ENCODE peak calls at places on chromosomes 4 and X, in eight cellular contexts. S is iris pigment epithelial cell; L is astrocyte of the spinal cord; F is RWPE1; R is AG09319; H is activated CD8-positive, alpha-beta T cell treated with anti-CD3 and anti-CD28 coated beads for 36 hours; C is HFF-Myc; Q is ACHN. G is an unnamed sample.

GRCh38 chr4:114600066-114600552 is 1.5 kb downstream of the UGT8 start:
- DNase-seq in S (no peak), L (no peak), F (no peak), R (no peak), H (no peak), C (no peak), Q (peak; percentile 17), G (no peak)

GRCh38 chr4:48130100-48130499 is 4.0 kb downstream of the TXK start:
- DNase-seq in S (no peak), L (no peak), F (no peak), R (no peak), H (no peak), C (no peak), Q (no peak), G (no peak)

GRCh38 chrX:46381630-46382029 is 163.6 kb downstream of the ZNF674 start:
- DNase-seq in S (peak; percentile 31), L (no peak), F (no peak), R (no peak), H (peak; percentile 58), C (no peak), Q (peak; percentile 15), G (peak; percentile 13)

GRCh38 chr4:143186634-143187033 is 1.9 kb downstream of the USP38 start:
- DNase-seq in S (peak; percentile 18), L (peak; percentile 22), F (no peak), R (no peak), H (no peak), C (no peak), Q (no peak), G (peak; percentile 10)

GRCh38 chr4:140947507-140947906 is 185.8 kb downstream of the RNF150 start:
- DNase-seq in S (peak; percentile 70), L (no peak), F (no peak), R (no peak), H (no peak), C (no peak), Q (no peak), G (no peak)

GRCh38 chrX:154540897-154541535 is 5.6 kb downstream of the G6PD start:
- DNase-seq in S (no peak), L (no peak), F (peak; percentile 30), R (no peak), H (no peak), C (no peak), Q (no peak), G (peak; percentile 64)

GRCh38 chrX:9149831-9150230 is 115.9 kb upstream of the FAM9B start:
- DNase-seq in S (peak; percentile 24), L (peak; percentile 18), F (no peak), R (no peak), H (no peak), C (no peak), Q (no peak), G (no peak)

GRCh38 chr4:59223292-59223941 is 1976.7 kb upstream of the ADGRL3 start:
- DNase-seq in S (no peak), L (no peak), F (no peak), R (no peak), H (no peak), C (no peak), Q (no peak), G (no peak)

GRCh38 chr4:22170353-22170752 is 221.8 kb upstream of the KCNIP4 start:
- DNase-seq in S (peak; percentile 25), L (peak; percentile 84), F (peak; percentile 41), R (no peak), H (no peak), C (no peak), Q (peak; percentile 24), G (no peak)

GRCh38 chrX:51759055-51759454 is 15.8 kb downstream of the GSPT2 start:
- DNase-seq in S (no peak), L (no peak), F (no peak), R (no peak), H (no peak), C (no peak), Q (no peak), G (no peak)

GRCh38 chr4:168863719-168864632 is 146.1 kb downstream of the CBR4 start:
- DNase-seq in S (no peak), L (no peak), F (no peak), R (no peak), H (no peak), C (no peak), Q (no peak), G (no peak)

GRCh38 chr4:6504900-6505496 is 32.6 kb upstream of the PPP2R2C start:
- DNase-seq in S (no peak), L (peak; percentile 0), F (no peak), R (no peak), H (no peak), C (no peak), Q (no peak), G (no peak)

GRCh38 chr4:68466185-68466584 is 18.9 kb downstream of the TMPRSS11E start:
- DNase-seq in S (peak; percentile 72), L (peak; percentile 81), F (peak; percentile 51), R (no peak), H (no peak), C (no peak), Q (peak; percentile 70), G (no peak)

GRCh38 chr4:12409507-12410190 is 981.0 kb upstream of the HS3ST1 start:
- DNase-seq in S (peak; percentile 5), L (peak; percentile 5), F (peak; percentile 45), R (no peak), H (no peak), C (no peak), Q (peak; percentile 90), G (peak; percentile 30)

GRCh38 chrX:113644426-113644825 is 803.8 kb upstream of the AMOT start:
- DNase-seq in S (no peak), L (peak; percentile 37), F (peak; percentile 14), R (no peak), H (no peak), C (peak; percentile 1), Q (no peak), G (no peak)

GRCh38 chr4:108111781-108112180 is 57.0 kb downstream of the LEF1 start:
- DNase-seq in S (no peak), L (no peak), F (no peak), R (no peak), H (no peak), C (no peak), Q (no peak), G (no peak)

GRCh38 chr4:2789351-2789750 is 3.5 kb upstream of the SH3BP2 start:
- DNase-seq in S (no peak), L (no peak), F (no peak), R (no peak), H (no peak), C (no peak), Q (no peak), G (no peak)

GRCh38 chrX:72269671-72270251 is 7.3 kb downstream of the RPS4X start:
- DNase-seq in S (peak; percentile 66), L (peak; percentile 79), F (no peak), R (no peak), H (peak; percentile 52), C (peak; percentile 33), Q (no peak), G (no peak)

GRCh38 chr4:85603437-85604336 is 128.7 kb downstream of the ARHGAP24 start:
- DNase-seq in S (peak; percentile 93), L (peak; percentile 19), F (no peak), R (no peak), H (no peak), C (peak; percentile 45), Q (no peak), G (no peak)

GRCh38 chr4:83582289-83582756 is 46.4 kb downstream of the GPAT3 start:
- DNase-seq in S (no peak), L (peak; percentile 51), F (peak; percentile 42), R (no peak), H (peak; percentile 28), C (no peak), Q (peak; percentile 27), G (peak; percentile 9)

GRCh38 chr4:11470709-11471441 is 42.2 kb upstream of the HS3ST1 start:
- DNase-seq in S (no peak), L (no peak), F (no peak), R (no peak), H (peak; percentile 11), C (no peak), Q (no peak), G (no peak)

GRCh38 chrX:49840679-49841078 is 11.6 kb downstream of the PAGE4 start:
- DNase-seq in S (peak; percentile 43), L (peak; percentile 24), F (peak; percentile 39), R (no peak), H (peak; percentile 78), C (no peak), Q (peak; percentile 69), G (peak; percentile 89)

GRCh38 chr4:3225946-3226345 is 23.0 kb upstream of the MSANTD1 start:
- DNase-seq in S (no peak), L (no peak), F (no peak), R (no peak), H (no peak), C (no peak), Q (no peak), G (no peak)

GRCh38 chr4:46270986-46271596 is 118.8 kb downstream of the GABRA2 start:
- DNase-seq in S (peak; percentile 8), L (peak; percentile 10), F (peak; percentile 10), R (no peak), H (no peak), C (no peak), Q (peak; percentile 42), G (peak; percentile 38)

GRCh38 chrX:120015145-120016067 is 62.1 kb downstream of the RHOXF2B start:
- DNase-seq in S (no peak), L (no peak), F (no peak), R (no peak), H (peak; percentile 4), C (no peak), Q (no peak), G (peak; percentile 18)

GRCh38 chr4:26020083-26020668 is 106.2 kb downstream of the SMIM20 start:
- DNase-seq in S (peak; percentile 93), L (peak; percentile 85), F (peak; percentile 39), R (no peak), H (peak; percentile 67), C (no peak), Q (no peak), G (peak; percentile 27)

GRCh38 chrX:119669424-119670037 is 23.4 kb downstream of the SEPTIN6 start:
- DNase-seq in S (peak; percentile 63), L (peak; percentile 37), F (no peak), R (no peak), H (no peak), C (no peak), Q (no peak), G (peak; percentile 25)

GRCh38 chr4:72843466-72843865 is 226.1 kb downstream of the COX18 start:
- DNase-seq in S (peak; percentile 3), L (no peak), F (no peak), R (no peak), H (no peak), C (no peak), Q (no peak), G (no peak)

GRCh38 chrX:23790147-23790497 is 7.1 kb downstream of the SAT1 start:
- DNase-seq in S (no peak), L (no peak), F (no peak), R (no peak), H (no peak), C (no peak), Q (no peak), G (peak; percentile 17)

GRCh38 chr4:31175242-31175910 is 455.2 kb downstream of the PCDH7 start:
- DNase-seq in S (peak; percentile 20), L (peak; percentile 49), F (peak; percentile 4), R (no peak), H (no peak), C (no peak), Q (no peak), G (no peak)

GRCh38 chr4:5435201-5435600 is 273.2 kb downstream of the EVC2 start:
- DNase-seq in S (no peak), L (no peak), F (no peak), R (no peak), H (no peak), C (no peak), Q (no peak), G (no peak)

GRCh38 chr4:42282081-42282901 is 115.0 kb upstream of the SHISA3 start:
- DNase-seq in S (peak; percentile 64), L (peak; percentile 77), F (peak; percentile 63), R (peak; percentile 15), H (peak; percentile 52), C (peak; percentile 24), Q (peak; percentile 73), G (peak; percentile 93)

GRCh38 chr4:55920571-55920970 is 28.2 kb upstream of the CEP135 start:
- DNase-seq in S (peak; percentile 27), L (no peak), F (no peak), R (no peak), H (no peak), C (no peak), Q (no peak), G (no peak)

GRCh38 chrX:39396358-39396995 is 595.2 kb downstream of the MID1IP1 start:
- DNase-seq in S (no peak), L (no peak), F (no peak), R (no peak), H (no peak), C (no peak), Q (no peak), G (no peak)

G was measured in hepatocyte.